ENCODE peak calls at places on chromosome 3, in four cellular contexts. Y is stomach, S is Peyer's patch, F is gastrocnemius medialis. R is an unnamed sample.

GRCh38 chr3:188976407-188976806 is 195.4 kb upstream of the TPRG1 start:
- DNase-seq in S (no peak), F (no peak), Y (no peak), R (no peak)

GRCh38 chr3:184354121-184354728 is 7.2 kb downstream of the CLCN2 start:
- DNase-seq in Y (peak; percentile 58), F (no peak), S (peak; percentile 82), R (peak; percentile 53)

GRCh38 chr3:169060037-169060436 is 603.5 kb downstream of the MECOM start:
- DNase-seq in Y (no peak), S (no peak), F (no peak), R (no peak)

GRCh38 chr3:170044795-170045244 is 7.0 kb downstream of the GPR160 start:
- DNase-seq in S (peak; percentile 61), F (no peak), Y (no peak), R (no peak)

GRCh38 chr3:51163051-51163450 is 222.0 kb upstream of the MANF start:
- DNase-seq in S (no peak), Y (no peak), F (no peak), R (no peak)

GRCh38 chr3:157070600-157070999 is 89.3 kb downstream of the CCNL1 start:
- DNase-seq in S (no peak), Y (no peak), F (no peak), R (peak; percentile 81)

GRCh38 chr3:15053541-15053940 is 11.6 kb downstream of the MRPS25 start:
- DNase-seq in Y (no peak), F (no peak), S (no peak), R (no peak)

GRCh38 chr3:161291191-161291901 is 70.2 kb downstream of the NMD3 start:
- DNase-seq in F (no peak), Y (peak; percentile 54), S (no peak), R (peak; percentile 56)

GRCh38 chr3:194381460-194381875 is 11.9 kb upstream of the LRRC15 start:
- DNase-seq in F (no peak), Y (peak; percentile 22), S (peak; percentile 36), R (no peak)

GRCh38 chr3:14139771-14140170 is 14.9 kb downstream of the TMEM43 start:
- DNase-seq in Y (no peak), S (no peak), F (no peak), R (no peak)

GRCh38 chr3:180802837-180803236 is 109.6 kb upstream of the FXR1 start:
- DNase-seq in F (no peak), S (no peak), Y (no peak), R (no peak)

GRCh38 chr3:112120485-112120836 is 12.6 kb downstream of the GCSAM start:
- DNase-seq in F (no peak), S (no peak), Y (no peak), R (no peak)

GRCh38 chr3:40120816-40121215 is 188.7 kb upstream of the EIF1B start:
- DNase-seq in S (no peak), Y (no peak), F (no peak), R (no peak)

GRCh38 chr3:124282751-124283643 is 291.1 kb upstream of the ROPN1 start:
- DNase-seq in S (no peak), F (no peak), Y (no peak), R (no peak)

GRCh38 chr3:72265661-72266370 is 480.9 kb upstream of the PROK2 start:
- DNase-seq in Y (no peak), S (no peak), F (no peak), R (no peak)

GRCh38 chr3:66744986-66745385 is 244.2 kb upstream of the LRIG1 start:
- DNase-seq in Y (no peak), S (no peak), F (no peak), R (no peak)

GRCh38 chr3:168812234-168812633 is 716.5 kb upstream of the GOLIM4 start:
- DNase-seq in Y (no peak), S (no peak), F (no peak), R (no peak)

GRCh38 chr3:134757549-134758069 is 37.5 kb upstream of the EPHB1 start:
- DNase-seq in Y (no peak), S (no peak), F (no peak), R (no peak)
- H3K4me3 ChIP-seq in Y (no peak overlapping the region), S (no peak overlapping the region), F (no peak overlapping the region), R (no peak overlapping the region)

GRCh38 chr3:195895078-195895899 is 13.1 kb downstream of the TNK2 start:
- DNase-seq in S (peak; percentile 81), Y (peak; percentile 52), F (peak; percentile 73), R (peak; percentile 46)
- TF ChIP-seq POLR2A in S (no peak), Y (no peak), F (no peak), R (no peak)

GRCh38 chr3:150062492-150062891 is 91.8 kb upstream of the PFN2 start:
- DNase-seq in S (no peak), F (peak; percentile 45), Y (no peak), R (no peak)
- H3K4me3 ChIP-seq in S (no peak overlapping the region), F (peak overlapping the region; percentile 2), Y (no peak overlapping the region), R (no peak overlapping the region)

DNA sequence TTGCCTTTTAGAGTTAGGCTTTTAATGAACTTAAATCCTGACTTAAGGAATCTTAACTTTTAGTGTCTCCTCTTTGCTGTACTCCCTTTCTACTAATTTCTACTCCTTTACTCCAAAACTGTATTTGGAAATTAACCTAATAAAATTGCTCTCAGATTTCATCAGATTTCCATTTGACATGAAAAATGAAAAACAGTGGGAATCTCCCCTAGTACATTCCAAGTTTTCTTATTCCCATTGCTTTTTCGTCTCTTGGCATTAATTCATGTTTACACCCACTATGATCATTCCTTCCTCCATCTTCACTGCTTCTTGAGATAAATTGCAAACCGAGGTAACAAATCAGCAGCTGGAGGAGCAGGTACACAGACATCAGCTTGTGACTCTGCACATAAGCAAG is 208.7 kb downstream of the VGLL3 start:
- DNase-seq in S (no peak), Y (no peak), F (no peak), R (no peak)
- TF ChIP-seq POLR2A in S (no peak), Y (no peak), F (no peak), R (no peak)

R was measured in body of pancreas.